ENCODE peak calls at places on chromosome 7, in ten cellular contexts. One of them, this sample, is unnamed.

GRCh38 chr7:36985866-36986402 is 261.6 kb upstream of the AOAH start:
- DNase-seq in kidney: no peak
- DNase-seq in effector memory CD8-positive, alpha-beta T cell: no peak
- DNase-seq in ELF-1: no peak
- DNase-seq in endothelial cell: no peak
- DNase-seq in stimulated activated CD4-positive, alpha-beta T cell treated with anti-CD3 and anti-CD28 coated beads, Interleukin-1b, Interleukin-23, amount 100 ng/mL, for 48 hours: no peak
- DNase-seq in ACHN: no peak
- DNase-seq in tibial artery: no peak
- DNase-seq in stimulated activated CD8-positive, alpha-beta memory T cell treated with anti-CD3 and anti-CD28 coated beads, Interleukin-15, amount 100 ng/mL, for 24 hours: no peak
- DNase-seq in naive thymus-derived CD8-positive, alpha-beta T cell: no peak
- DNase-seq in this sample: no peak

GRCh38 chr7:150997817-150998216 is 7.0 kb downstream of the NOS3 start:
- DNase-seq in stimulated activated CD8-positive, alpha-beta memory T cell treated with anti-CD3 and anti-CD28 coated beads, Interleukin-15, amount 100 ng/mL, for 24 hours: no peak
- DNase-seq in naive thymus-derived CD8-positive, alpha-beta T cell: no peak
- DNase-seq in kidney: peak; percentile 50
- DNase-seq in stimulated activated CD4-positive, alpha-beta T cell treated with anti-CD3 and anti-CD28 coated beads, Interleukin-1b, Interleukin-23, amount 100 ng/mL, for 48 hours: no peak
- DNase-seq in effector memory CD8-positive, alpha-beta T cell: no peak
- DNase-seq in tibial artery: no peak
- DNase-seq in ELF-1: no peak
- DNase-seq in endothelial cell: no peak
- DNase-seq in ACHN: no peak
- DNase-seq in this sample: no peak

GRCh38 chr7:145293120-145293792 is 457.4 kb upstream of the TPK1 start:
- DNase-seq in naive thymus-derived CD8-positive, alpha-beta T cell: no peak
- DNase-seq in effector memory CD8-positive, alpha-beta T cell: no peak
- DNase-seq in stimulated activated CD8-positive, alpha-beta memory T cell treated with anti-CD3 and anti-CD28 coated beads, Interleukin-15, amount 100 ng/mL, for 24 hours: no peak
- DNase-seq in tibial artery: no peak
- DNase-seq in kidney: no peak
- DNase-seq in stimulated activated CD4-positive, alpha-beta T cell treated with anti-CD3 and anti-CD28 coated beads, Interleukin-1b, Interleukin-23, amount 100 ng/mL, for 48 hours: no peak
- DNase-seq in ELF-1: no peak
- DNase-seq in endothelial cell: no peak
- DNase-seq in ACHN: no peak
- DNase-seq in this sample: no peak

GRCh38 chr7:11213246-11213645 is 239.6 kb downstream of the PHF14 start:
- DNase-seq in kidney: no peak
- DNase-seq in stimulated activated CD8-positive, alpha-beta memory T cell treated with anti-CD3 and anti-CD28 coated beads, Interleukin-15, amount 100 ng/mL, for 24 hours: no peak
- DNase-seq in ACHN: no peak
- DNase-seq in effector memory CD8-positive, alpha-beta T cell: no peak
- DNase-seq in stimulated activated CD4-positive, alpha-beta T cell treated with anti-CD3 and anti-CD28 coated beads, Interleukin-1b, Interleukin-23, amount 100 ng/mL, for 48 hours: no peak
- DNase-seq in endothelial cell: no peak
- DNase-seq in tibial artery: no peak
- DNase-seq in naive thymus-derived CD8-positive, alpha-beta T cell: no peak
- DNase-seq in ELF-1: no peak
- DNase-seq in this sample: no peak

GRCh38 chr7:69598487-69599148 is 343 bp downstream of the AUTS2 start:
- DNase-seq in ELF-1: peak; percentile 67
- DNase-seq in kidney: peak; percentile 65
- DNase-seq in effector memory CD8-positive, alpha-beta T cell: no peak
- DNase-seq in stimulated activated CD4-positive, alpha-beta T cell treated with anti-CD3 and anti-CD28 coated beads, Interleukin-1b, Interleukin-23, amount 100 ng/mL, for 48 hours: no peak
- DNase-seq in tibial artery: no peak
- DNase-seq in endothelial cell: no peak
- DNase-seq in stimulated activated CD8-positive, alpha-beta memory T cell treated with anti-CD3 and anti-CD28 coated beads, Interleukin-15, amount 100 ng/mL, for 24 hours: no peak
- DNase-seq in ACHN: no peak
- DNase-seq in naive thymus-derived CD8-positive, alpha-beta T cell: peak; percentile 38
- DNase-seq in this sample: no peak

GRCh38 chr7:13965077-13965476 is 24.4 kb downstream of the ETV1 start:
- DNase-seq in naive thymus-derived CD8-positive, alpha-beta T cell: no peak
- DNase-seq in endothelial cell: no peak
- DNase-seq in stimulated activated CD4-positive, alpha-beta T cell treated with anti-CD3 and anti-CD28 coated beads, Interleukin-1b, Interleukin-23, amount 100 ng/mL, for 48 hours: no peak
- DNase-seq in ACHN: no peak
- DNase-seq in ELF-1: no peak
- DNase-seq in stimulated activated CD8-positive, alpha-beta memory T cell treated with anti-CD3 and anti-CD28 coated beads, Interleukin-15, amount 100 ng/mL, for 24 hours: no peak
- DNase-seq in kidney: no peak
- DNase-seq in tibial artery: no peak
- DNase-seq in effector memory CD8-positive, alpha-beta T cell: no peak
- DNase-seq in this sample: no peak

GRCh38 chr7:37113661-37114355 is 334.9 kb downstream of the ELMO1 start:
- DNase-seq in stimulated activated CD8-positive, alpha-beta memory T cell treated with anti-CD3 and anti-CD28 coated beads, Interleukin-15, amount 100 ng/mL, for 24 hours: no peak
- DNase-seq in ELF-1: no peak
- DNase-seq in ACHN: no peak
- DNase-seq in naive thymus-derived CD8-positive, alpha-beta T cell: no peak
- DNase-seq in tibial artery: no peak
- DNase-seq in stimulated activated CD4-positive, alpha-beta T cell treated with anti-CD3 and anti-CD28 coated beads, Interleukin-1b, Interleukin-23, amount 100 ng/mL, for 48 hours: no peak
- DNase-seq in endothelial cell: no peak
- DNase-seq in effector memory CD8-positive, alpha-beta T cell: no peak
- DNase-seq in kidney: no peak
- DNase-seq in this sample: no peak

GRCh38 chr7:105672820-105673219 is 91.5 kb upstream of the EFCAB10 start:
- DNase-seq in ACHN: no peak
- DNase-seq in kidney: no peak
- DNase-seq in naive thymus-derived CD8-positive, alpha-beta T cell: no peak
- DNase-seq in endothelial cell: no peak
- DNase-seq in stimulated activated CD4-positive, alpha-beta T cell treated with anti-CD3 and anti-CD28 coated beads, Interleukin-1b, Interleukin-23, amount 100 ng/mL, for 48 hours: no peak
- DNase-seq in effector memory CD8-positive, alpha-beta T cell: no peak
- DNase-seq in ELF-1: no peak
- DNase-seq in tibial artery: no peak
- DNase-seq in stimulated activated CD8-positive, alpha-beta memory T cell treated with anti-CD3 and anti-CD28 coated beads, Interleukin-15, amount 100 ng/mL, for 24 hours: no peak
- DNase-seq in this sample: no peak

GRCh38 chr7:47803846-47804245 is 144.4 kb downstream of the PKD1L1 start:
- DNase-seq in effector memory CD8-positive, alpha-beta T cell: no peak
- DNase-seq in endothelial cell: no peak
- DNase-seq in ELF-1: no peak
- DNase-seq in kidney: no peak
- DNase-seq in tibial artery: no peak
- DNase-seq in ACHN: no peak
- DNase-seq in naive thymus-derived CD8-positive, alpha-beta T cell: no peak
- DNase-seq in stimulated activated CD4-positive, alpha-beta T cell treated with anti-CD3 and anti-CD28 coated beads, Interleukin-1b, Interleukin-23, amount 100 ng/mL, for 48 hours: no peak
- DNase-seq in stimulated activated CD8-positive, alpha-beta memory T cell treated with anti-CD3 and anti-CD28 coated beads, Interleukin-15, amount 100 ng/mL, for 24 hours: no peak
- DNase-seq in this sample: no peak

GRCh38 chr7:129244220-129244619 is 19.4 kb downstream of the AHCYL2 start:
- DNase-seq in stimulated activated CD4-positive, alpha-beta T cell treated with anti-CD3 and anti-CD28 coated beads, Interleukin-1b, Interleukin-23, amount 100 ng/mL, for 48 hours: no peak
- DNase-seq in endothelial cell: no peak
- DNase-seq in ACHN: no peak
- DNase-seq in tibial artery: no peak
- DNase-seq in effector memory CD8-positive, alpha-beta T cell: no peak
- DNase-seq in naive thymus-derived CD8-positive, alpha-beta T cell: no peak
- DNase-seq in ELF-1: no peak
- DNase-seq in kidney: no peak
- DNase-seq in stimulated activated CD8-positive, alpha-beta memory T cell treated with anti-CD3 and anti-CD28 coated beads, Interleukin-15, amount 100 ng/mL, for 24 hours: no peak
- DNase-seq in this sample: no peak

GRCh38 chr7:115300228-115300870 is 378.5 kb downstream of the MDFIC start:
- DNase-seq in endothelial cell: no peak
- DNase-seq in ELF-1: no peak
- DNase-seq in effector memory CD8-positive, alpha-beta T cell: no peak
- DNase-seq in tibial artery: no peak
- DNase-seq in naive thymus-derived CD8-positive, alpha-beta T cell: no peak
- DNase-seq in ACHN: peak; percentile 19
- DNase-seq in kidney: no peak
- DNase-seq in stimulated activated CD8-positive, alpha-beta memory T cell treated with anti-CD3 and anti-CD28 coated beads, Interleukin-15, amount 100 ng/mL, for 24 hours: no peak
- DNase-seq in stimulated activated CD4-positive, alpha-beta T cell treated with anti-CD3 and anti-CD28 coated beads, Interleukin-1b, Interleukin-23, amount 100 ng/mL, for 48 hours: no peak
- DNase-seq in this sample: no peak

GRCh38 chr7:77674878-77675277 is 21.4 kb upstream of the RSBN1L start:
- DNase-seq in ACHN: no peak
- DNase-seq in endothelial cell: no peak
- DNase-seq in stimulated activated CD8-positive, alpha-beta memory T cell treated with anti-CD3 and anti-CD28 coated beads, Interleukin-15, amount 100 ng/mL, for 24 hours: no peak
- DNase-seq in effector memory CD8-positive, alpha-beta T cell: no peak
- DNase-seq in ELF-1: no peak
- DNase-seq in stimulated activated CD4-positive, alpha-beta T cell treated with anti-CD3 and anti-CD28 coated beads, Interleukin-1b, Interleukin-23, amount 100 ng/mL, for 48 hours: peak; percentile 9
- DNase-seq in tibial artery: no peak
- DNase-seq in naive thymus-derived CD8-positive, alpha-beta T cell: no peak
- DNase-seq in kidney: no peak
- DNase-seq in this sample: peak; percentile 79

GRCh38 chr7:139094596-139094995 is 14.9 kb downstream of the ZC3HAV1 start:
- DNase-seq in kidney: no peak
- DNase-seq in stimulated activated CD4-positive, alpha-beta T cell treated with anti-CD3 and anti-CD28 coated beads, Interleukin-1b, Interleukin-23, amount 100 ng/mL, for 48 hours: no peak
- DNase-seq in stimulated activated CD8-positive, alpha-beta memory T cell treated with anti-CD3 and anti-CD28 coated beads, Interleukin-15, amount 100 ng/mL, for 24 hours: no peak
- DNase-seq in effector memory CD8-positive, alpha-beta T cell: no peak
- DNase-seq in ELF-1: peak; percentile 10
- DNase-seq in endothelial cell: no peak
- DNase-seq in tibial artery: no peak
- DNase-seq in naive thymus-derived CD8-positive, alpha-beta T cell: no peak
- DNase-seq in ACHN: no peak
- DNase-seq in this sample: no peak

GRCh38 chr7:104921596-104921995 is 92.4 kb upstream of the KMT2E start:
- DNase-seq in endothelial cell: no peak
- DNase-seq in stimulated activated CD4-positive, alpha-beta T cell treated with anti-CD3 and anti-CD28 coated beads, Interleukin-1b, Interleukin-23, amount 100 ng/mL, for 48 hours: no peak
- DNase-seq in naive thymus-derived CD8-positive, alpha-beta T cell: no peak
- DNase-seq in kidney: no peak
- DNase-seq in stimulated activated CD8-positive, alpha-beta memory T cell treated with anti-CD3 and anti-CD28 coated beads, Interleukin-15, amount 100 ng/mL, for 24 hours: no peak
- DNase-seq in tibial artery: no peak
- DNase-seq in ELF-1: no peak
- DNase-seq in ACHN: no peak
- DNase-seq in effector memory CD8-positive, alpha-beta T cell: no peak
- DNase-seq in this sample: no peak

GRCh38 chr7:87810726-87811125 is 65.4 kb downstream of the SLC25A40 start:
- DNase-seq in ACHN: no peak
- DNase-seq in ELF-1: no peak
- DNase-seq in tibial artery: no peak
- DNase-seq in endothelial cell: no peak
- DNase-seq in effector memory CD8-positive, alpha-beta T cell: no peak
- DNase-seq in naive thymus-derived CD8-positive, alpha-beta T cell: no peak
- DNase-seq in stimulated activated CD8-positive, alpha-beta memory T cell treated with anti-CD3 and anti-CD28 coated beads, Interleukin-15, amount 100 ng/mL, for 24 hours: no peak
- DNase-seq in stimulated activated CD4-positive, alpha-beta T cell treated with anti-CD3 and anti-CD28 coated beads, Interleukin-1b, Interleukin-23, amount 100 ng/mL, for 48 hours: no peak
- DNase-seq in kidney: no peak
- DNase-seq in this sample: no peak

GRCh38 chr7:30733216-30733615 is 18.7 kb upstream of the INMT start:
- DNase-seq in tibial artery: no peak
- DNase-seq in endothelial cell: no peak
- DNase-seq in stimulated activated CD4-positive, alpha-beta T cell treated with anti-CD3 and anti-CD28 coated beads, Interleukin-1b, Interleukin-23, amount 100 ng/mL, for 48 hours: no peak
- DNase-seq in kidney: peak; percentile 59
- DNase-seq in stimulated activated CD8-positive, alpha-beta memory T cell treated with anti-CD3 and anti-CD28 coated beads, Interleukin-15, amount 100 ng/mL, for 24 hours: no peak
- DNase-seq in ELF-1: no peak
- DNase-seq in effector memory CD8-positive, alpha-beta T cell: no peak
- DNase-seq in ACHN: no peak
- DNase-seq in naive thymus-derived CD8-positive, alpha-beta T cell: no peak
- DNase-seq in this sample: no peak

GRCh38 chr7:1673581-1674102 is 3.6 kb downstream of the ELFN1 start:
- DNase-seq in endothelial cell: no peak
- DNase-seq in kidney: peak; percentile 53
- DNase-seq in ACHN: no peak
- DNase-seq in effector memory CD8-positive, alpha-beta T cell: no peak
- DNase-seq in stimulated activated CD4-positive, alpha-beta T cell treated with anti-CD3 and anti-CD28 coated beads, Interleukin-1b, Interleukin-23, amount 100 ng/mL, for 48 hours: no peak
- DNase-seq in tibial artery: no peak
- DNase-seq in stimulated activated CD8-positive, alpha-beta memory T cell treated with anti-CD3 and anti-CD28 coated beads, Interleukin-15, amount 100 ng/mL, for 24 hours: no peak
- DNase-seq in naive thymus-derived CD8-positive, alpha-beta T cell: no peak
- DNase-seq in ELF-1: no peak
- DNase-seq in this sample: no peak

GRCh38 chr7:103065666-103066065 is 8.9 kb downstream of the FBXL13 start:
- DNase-seq in effector memory CD8-positive, alpha-beta T cell: peak; percentile 30
- DNase-seq in stimulated activated CD8-positive, alpha-beta memory T cell treated with anti-CD3 and anti-CD28 coated beads, Interleukin-15, amount 100 ng/mL, for 24 hours: peak; percentile 6
- DNase-seq in ELF-1: peak; percentile 47
- DNase-seq in stimulated activated CD4-positive, alpha-beta T cell treated with anti-CD3 and anti-CD28 coated beads, Interleukin-1b, Interleukin-23, amount 100 ng/mL, for 48 hours: peak; percentile 44
- DNase-seq in naive thymus-derived CD8-positive, alpha-beta T cell: peak; percentile 10
- DNase-seq in ACHN: peak; percentile 73
- DNase-seq in kidney: no peak
- DNase-seq in tibial artery: no peak
- DNase-seq in endothelial cell: peak; percentile 74
- DNase-seq in this sample: peak; percentile 36

GRCh38 chr7:101017099-101017777 is 2.6 kb upstream of the MUC17 start:
- DNase-seq in ACHN: peak; percentile 91
- DNase-seq in tibial artery: no peak
- DNase-seq in ELF-1: peak; percentile 86
- DNase-seq in stimulated activated CD8-positive, alpha-beta memory T cell treated with anti-CD3 and anti-CD28 coated beads, Interleukin-15, amount 100 ng/mL, for 24 hours: peak; percentile 20
- DNase-seq in stimulated activated CD4-positive, alpha-beta T cell treated with anti-CD3 and anti-CD28 coated beads, Interleukin-1b, Interleukin-23, amount 100 ng/mL, for 48 hours: peak; percentile 72
- DNase-seq in endothelial cell: peak; percentile 71
- DNase-seq in effector memory CD8-positive, alpha-beta T cell: peak; percentile 60
- DNase-seq in naive thymus-derived CD8-positive, alpha-beta T cell: peak; percentile 49
- DNase-seq in kidney: peak; percentile 92
- DNase-seq in this sample: peak; percentile 62

GRCh38 chr7:4240813-4241612 is 441.1 kb upstream of the FOXK1 start:
- DNase-seq in tibial artery: no peak
- DNase-seq in kidney: no peak
- DNase-seq in stimulated activated CD8-positive, alpha-beta memory T cell treated with anti-CD3 and anti-CD28 coated beads, Interleukin-15, amount 100 ng/mL, for 24 hours: no peak
- DNase-seq in endothelial cell: no peak
- DNase-seq in naive thymus-derived CD8-positive, alpha-beta T cell: no peak
- DNase-seq in ELF-1: no peak
- DNase-seq in stimulated activated CD4-positive, alpha-beta T cell treated with anti-CD3 and anti-CD28 coated beads, Interleukin-1b, Interleukin-23, amount 100 ng/mL, for 48 hours: no peak
- DNase-seq in ACHN: no peak
- DNase-seq in effector memory CD8-positive, alpha-beta T cell: no peak
- DNase-seq in this sample: no peak

GRCh38 chr7:29194206-29194593 is 375 bp upstream of the CHN2 start:
- DNase-seq in stimulated activated CD4-positive, alpha-beta T cell treated with anti-CD3 and anti-CD28 coated beads, Interleukin-1b, Interleukin-23, amount 100 ng/mL, for 48 hours: no peak
- DNase-seq in naive thymus-derived CD8-positive, alpha-beta T cell: peak; percentile 10
- DNase-seq in kidney: peak; percentile 86
- DNase-seq in ELF-1: no peak
- DNase-seq in effector memory CD8-positive, alpha-beta T cell: no peak
- DNase-seq in tibial artery: no peak
- DNase-seq in stimulated activated CD8-positive, alpha-beta memory T cell treated with anti-CD3 and anti-CD28 coated beads, Interleukin-15, amount 100 ng/mL, for 24 hours: no peak
- DNase-seq in ACHN: no peak
- DNase-seq in endothelial cell: peak; percentile 35
- DNase-seq in this sample: no peak